ENCODE peak calls at places on chromosomes 4 and X, in four cellular contexts. S is OCI-LY7, X is HL-60, K is suprapubic skin. V is an unnamed sample.
A peak's percentile ranks its signal among the peaks of the same experiment; 100 is the strongest.

GRCh38 chrX:42094208-42094607 is 170.9 kb upstream of the CASK start:
- DNase-seq in S (peak; percentile 5), X (no peak), K (no peak), V (peak; percentile 55)

GRCh38 chrX:3295731-3296130 is 50.7 kb downstream of the MXRA5 start:
- DNase-seq in S (peak; percentile 5), X (no peak), K (no peak), V (no peak)

GRCh38 chr4:77636902-77637301 is 31.3 kb downstream of the CXCL13 start:
- DNase-seq in S (peak; percentile 34), X (no peak), K (no peak), V (no peak)

GRCh38 chr4:172953896-172954568 is 214.6 kb upstream of the GALNT7 start:
- DNase-seq in S (no peak), X (no peak), K (no peak), V (no peak)

GRCh38 chrX:7252013-7252610 is 104.2 kb upstream of the PUDP start:
- DNase-seq in S (no peak), X (peak; percentile 35), K (no peak), V (peak; percentile 1)

GRCh38 chrX:69182818-69183375 is 17.6 kb upstream of the PJA1 start:
- DNase-seq in S (no peak), X (no peak), K (no peak), V (no peak)

GRCh38 chr4:132238697-132239096 is 910.4 kb upstream of the PCDH10 start:
- DNase-seq in S (no peak), X (no peak), K (no peak), V (no peak)

GRCh38 chrX:86133761-86134160 is 14.5 kb upstream of the DACH2 start:
- DNase-seq in S (peak; percentile 20), X (no peak), K (no peak), V (peak; percentile 10)

GRCh38 chr4:19399001-19399400 is 852.7 kb upstream of the SLIT2 start:
- DNase-seq in S (no peak), X (no peak), K (no peak), V (no peak)

GRCh38 chrX:20452487-20452886 is 185.8 kb upstream of the RPS6KA3 start:
- DNase-seq in S (no peak), X (no peak), K (no peak), V (peak; percentile 38)

GRCh38 chrX:130002541-130002940 is 20.1 kb downstream of the BCORL1 start:
- DNase-seq in S (no peak), X (no peak), K (no peak), V (no peak)

GRCh38 chr4:155906554-155907247 is 3.2 kb downstream of the TDO2 start:
- DNase-seq in S (no peak), X (no peak), K (no peak), V (no peak)

GRCh38 chr4:102715057-102715456 is 45.7 kb downstream of the MANBA start:
- DNase-seq in S (no peak), X (no peak), K (no peak), V (peak; percentile 8)
- TF ChIP-seq CTCF in S (peak; percentile 43), X (no peak), K (no peak), V (no peak)

GRCh38 chrX:153817291-153817690 is 13.1 kb downstream of the PDZD4 start:
- DNase-seq in S (no peak), X (no peak), K (no peak), V (no peak)
- H3K4me3 ChIP-seq in S (no peak overlapping the region), X (no peak overlapping the region), K (no peak overlapping the region), V (no peak overlapping the region)

GRCh38 chr4:164949448-164950118 is 27.9 kb downstream of the TRIM61 start:
- DNase-seq in S (peak; percentile 44), X (no peak), K (no peak), V (peak; percentile 32)
- TF ChIP-seq CTCF in S (peak; percentile 72), X (no peak), K (no peak), V (peak; percentile 48)

DNA sequence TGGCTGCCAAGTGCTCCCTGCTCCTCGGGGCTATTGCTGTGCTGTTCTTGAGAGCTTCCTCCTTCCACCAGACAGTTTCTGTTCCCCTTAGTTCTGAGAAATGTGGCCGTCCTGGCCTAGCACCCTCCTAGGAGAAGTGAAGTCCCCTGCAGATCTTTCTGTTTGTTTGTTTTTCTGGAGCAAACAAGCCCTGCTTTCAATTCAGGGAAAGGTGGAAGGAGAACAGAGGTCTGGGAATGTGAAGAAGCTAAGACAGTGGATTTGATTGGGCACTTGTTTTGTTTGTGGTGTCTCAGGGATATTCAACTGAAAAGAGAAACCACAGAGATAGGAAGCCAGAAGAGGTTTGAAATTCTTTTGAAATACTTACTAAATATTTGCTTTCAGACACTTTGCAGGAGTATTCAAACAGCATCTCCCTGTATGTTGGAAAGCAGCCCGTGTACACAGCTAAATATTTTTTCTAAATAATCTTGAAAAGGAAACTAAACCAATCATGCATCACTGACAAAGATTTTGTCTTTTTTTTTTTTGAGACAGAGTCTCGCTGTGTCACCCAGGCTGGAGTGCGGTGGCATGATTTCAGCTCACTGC is 36.5 kb upstream of the PPM1K start:
- DNase-seq in S (peak; percentile 89), X (peak; percentile 13), K (no peak), V (peak; percentile 89)
- H3K4me3 ChIP-seq in S (peak overlapping the region; percentile 57), X (no peak overlapping the region), K (peak overlapping the region; percentile 10), V (peak overlapping the region; percentile 56)

DNA sequence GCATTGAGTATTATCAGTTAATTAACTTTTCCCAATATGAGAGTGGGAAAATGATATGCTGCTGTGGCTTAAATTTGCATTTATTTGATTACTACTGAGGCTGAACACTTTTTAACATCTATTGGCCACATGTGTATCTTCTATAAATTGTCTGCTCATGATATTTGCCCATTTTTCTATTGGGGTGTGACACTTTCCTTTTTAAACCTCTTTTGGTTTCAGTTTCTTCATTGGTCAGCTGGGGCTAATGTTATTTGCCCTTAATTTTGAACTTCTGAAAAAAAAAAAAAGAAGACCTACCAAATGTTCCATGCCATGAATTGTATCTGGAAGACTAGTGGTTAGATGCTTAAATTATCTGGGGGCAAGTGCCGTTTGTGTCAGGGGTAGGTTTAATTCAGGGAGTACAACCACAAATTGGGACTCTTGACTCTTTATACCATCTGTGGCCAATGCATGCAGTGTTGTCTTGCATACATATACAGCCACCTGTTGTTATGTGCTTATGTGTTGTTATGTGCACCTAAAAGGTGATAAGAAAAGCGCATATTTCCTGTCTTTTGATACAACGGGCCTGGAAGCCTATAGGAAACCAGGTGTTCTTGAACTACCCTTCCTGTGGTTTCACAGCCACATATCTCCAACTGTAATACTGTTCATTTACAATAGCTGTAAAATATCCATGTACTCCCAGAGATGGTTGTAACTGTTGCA is 48.9 kb downstream of the SH2D1A start:
- DNase-seq in S (peak; percentile 85), X (no peak), K (no peak), V (no peak)
- TF ChIP-seq CTCF in S (no peak), X (no peak), K (no peak), V (no peak)

GRCh38 chrX:28324306-28324705 is 262.9 kb upstream of the IL1RAPL1 start:
- DNase-seq in S (no peak), X (no peak), K (no peak), V (no peak)
- H3K4me3 ChIP-seq in S (no peak overlapping the region), X (no peak overlapping the region), K (no peak overlapping the region), V (no peak overlapping the region)

GRCh38 chrX:72348247-72348979 is 42.7 kb upstream of the CITED1 start:
- DNase-seq in S (no peak), X (no peak), K (no peak), V (no peak)

GRCh38 chrX:72352786-72353185 is 47.1 kb upstream of the CITED1 start:
- DNase-seq in S (no peak), X (no peak), K (no peak), V (no peak)

GRCh38 chrX:72347366-72347765 is 41.7 kb upstream of the CITED1 start:
- DNase-seq in S (no peak), X (no peak), K (no peak), V (no peak)

GRCh38 chrX:72349190-72349589 is 43.5 kb upstream of the CITED1 start:
- DNase-seq in S (no peak), X (no peak), K (no peak), V (peak; percentile 54)

DNA sequence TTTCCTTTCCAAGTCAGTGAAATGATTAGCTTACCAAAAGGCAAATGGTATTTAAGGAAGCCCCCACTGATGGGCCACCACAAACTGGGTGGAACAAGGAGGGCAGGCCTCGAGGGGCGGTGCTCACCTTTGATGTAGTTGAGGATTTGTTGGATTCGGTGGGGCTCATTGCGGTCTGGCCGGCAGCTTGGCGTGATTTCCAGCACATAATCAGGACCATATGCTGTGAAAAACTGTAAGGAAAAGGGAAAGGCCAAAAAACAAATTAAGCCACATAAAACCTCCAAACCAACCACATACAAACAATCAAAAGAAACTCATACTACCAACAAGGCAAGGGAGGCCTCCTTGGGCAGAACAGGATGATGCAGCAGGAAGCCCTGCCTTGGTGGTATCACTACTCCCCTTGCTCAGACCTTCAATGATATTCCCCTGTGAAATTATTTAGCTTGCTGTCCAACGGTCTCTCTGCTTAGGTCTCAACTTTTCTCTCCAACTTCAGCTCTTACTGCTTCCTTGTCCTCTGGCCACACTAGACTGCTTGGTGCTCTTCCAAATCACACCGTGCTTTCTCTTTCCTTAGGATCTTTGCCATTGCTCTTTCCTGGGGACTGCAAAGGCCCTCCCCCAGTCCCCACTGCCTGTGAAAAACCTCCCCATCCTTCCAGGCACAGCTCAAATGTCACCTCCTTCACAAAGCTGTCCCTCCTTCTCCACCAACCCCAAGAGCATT is 46.1 kb upstream of the CITED1 start:
- DNase-seq in S (no peak), X (no peak), K (peak; percentile 67), V (no peak)
- TF ChIP-seq CTCF in S (no peak), X (no peak), K (no peak), V (no peak)

DNA sequence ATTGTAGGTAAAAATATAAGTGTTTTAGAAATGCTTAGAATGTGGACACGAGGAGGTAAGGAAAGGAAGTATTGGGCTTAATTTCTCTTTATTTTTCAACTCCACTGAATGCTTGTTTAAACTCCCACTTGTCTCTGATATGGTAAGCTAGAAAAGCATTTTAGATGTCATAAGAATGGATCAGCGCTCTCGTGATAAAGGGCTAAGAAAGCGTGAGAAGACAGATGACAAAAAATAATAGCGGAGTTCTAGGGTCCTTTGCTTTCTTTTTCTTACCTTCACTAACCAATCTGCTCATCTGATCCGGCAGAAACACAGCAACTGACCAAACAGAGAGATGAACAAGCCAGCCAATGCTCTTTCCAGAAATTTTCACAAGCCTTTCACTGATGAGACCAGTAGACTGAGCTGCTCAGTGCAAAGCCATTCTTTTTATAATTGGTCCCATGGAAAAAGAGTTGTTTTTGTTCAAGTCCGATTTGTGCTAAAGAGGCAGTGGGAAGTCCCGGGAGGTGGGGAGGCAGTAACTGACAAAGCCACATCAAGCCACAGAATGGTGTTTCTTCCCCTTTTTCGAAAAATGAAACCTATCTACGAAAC is at the start of gene TASL:
- DNase-seq in S (peak; percentile 57), X (peak; percentile 29), K (no peak), V (peak; percentile 92)
- H3K4me3 ChIP-seq in S (peak within 1 kb of the TSS; percentile 60), X (peak within 1 kb of the TSS; percentile 49), K (peak within 1 kb of the TSS; percentile 3), V (peak within 1 kb of the TSS; percentile 83)

DNA sequence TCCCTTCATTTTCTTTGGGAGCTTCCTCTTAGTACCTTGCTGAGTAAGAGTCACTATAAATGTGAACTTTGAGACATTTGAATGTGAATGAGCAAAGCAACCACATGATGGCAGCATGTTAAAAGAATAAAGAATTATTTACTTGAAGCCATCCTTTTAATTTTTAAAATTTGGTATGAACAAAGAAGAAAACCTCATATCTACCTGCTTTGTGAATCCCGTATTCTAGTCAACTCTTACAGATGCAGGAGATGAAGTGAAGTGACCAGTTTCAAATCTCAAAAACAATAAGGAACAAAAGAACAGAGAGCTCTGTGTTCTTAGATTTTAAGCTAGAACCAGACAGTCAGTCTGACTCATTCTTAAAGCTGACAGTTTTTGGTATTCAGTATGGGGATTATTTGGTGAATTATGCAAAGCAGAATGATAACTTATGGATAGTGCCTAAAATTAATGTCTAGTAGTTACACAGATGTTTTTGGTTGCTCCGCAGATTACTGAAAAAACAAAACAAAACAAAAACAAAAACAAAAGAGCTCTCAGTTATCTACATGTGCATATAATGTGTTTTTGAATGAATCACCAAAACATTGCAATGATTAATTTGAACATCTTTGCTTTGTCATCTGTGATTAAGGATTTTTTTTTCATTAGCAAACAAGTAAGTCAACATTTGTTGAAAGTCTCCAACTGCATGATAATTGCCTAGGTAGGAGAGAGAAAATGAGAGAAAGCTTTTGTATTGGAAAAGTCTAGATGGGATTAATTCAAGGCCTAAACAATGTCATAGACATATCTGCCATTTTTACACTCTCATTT is 48.2 kb upstream of the H2AZ1 start:
- DNase-seq in S (peak; percentile 6), X (no peak), K (no peak), V (peak; percentile 37)
- TF ChIP-seq CTCF in S (peak; percentile 67), X (no peak), K (no peak), V (peak; percentile 27)